ENCODE peak calls at places on chromosomes 11 and 22, in five cellular contexts. T is BJ, E is fibroblast of the aortic adventitia, V is coronary artery, Q is A549. X is an unnamed sample.

GRCh38 chr11:30328676-30329075 is 5.8 kb downstream of the ARL14EP start:
- DNase-seq in T (peak), V (no peak), E (peak), Q (no peak), X (no peak)

GRCh38 chr11:57391546-57391945 is 1.1 kb upstream of the PRG2 start:
- DNase-seq in V (no peak), Q (no peak), T (no peak), E (no peak), X (no peak)

GRCh38 chr11:7571640-7572000 is 57.8 kb downstream of the PPFIBP2 start:
- DNase-seq in Q (peak), T (no peak), E (peak), V (no peak), X (peak)

GRCh38 chr11:8709002-8709672 is 26.5 kb downstream of the RPL27A start:
- DNase-seq in Q (no peak), T (peak), E (peak), V (peak), X (peak)

GRCh38 chr11:63572026-63572688 is 9.0 kb upstream of the PLAAT2 start:
- DNase-seq in T (no peak), V (no peak), E (no peak), Q (no peak), X (no peak)

GRCh38 chr11:119754199-119754598 is 25.2 kb upstream of the NECTIN1 start:
- DNase-seq in V (no peak), Q (no peak), E (peak), T (no peak), X (no peak)

GRCh38 chr22:38755911-38756532 is at the start of gene SUN2:
- DNase-seq in V (peak), E (peak), Q (peak), T (peak), X (peak)

GRCh38 chr11:65298655-65299179 is 15.9 kb upstream of the CDC42EP2 start:
- DNase-seq in V (peak), T (peak), E (peak), Q (no peak), X (peak)

GRCh38 chr22:27913162-27913741 is 5.8 kb downstream of the PITPNB start:
- DNase-seq in T (no peak), V (no peak), E (peak), Q (no peak), X (peak)

GRCh38 chr11:11667056-11667455 is 45.3 kb upstream of the GALNT18 start:
- DNase-seq in E (peak), Q (peak), V (no peak), T (no peak), X (no peak)
- TF ChIP-seq CTCF in E (peak), Q (no peak), V (no peak), T (peak), X (peak)

GRCh38 chr22:41301085-41302015 is at the start of gene ZC3H7B:
- DNase-seq in E (peak), V (peak), Q (peak), T (no peak), X (peak)
- H3K4me3 ChIP-seq in E (peak), V (peak), Q (peak), T (peak), X (peak)

GRCh38 chr11:13216019-13217006 is 61.3 kb upstream of the BMAL1 start:
- DNase-seq in Q (peak), E (peak), T (peak), V (no peak), X (peak)
- TF ChIP-seq CTCF in Q (no peak), E (no peak), T (peak), V (no peak), X (no peak)

DNA sequence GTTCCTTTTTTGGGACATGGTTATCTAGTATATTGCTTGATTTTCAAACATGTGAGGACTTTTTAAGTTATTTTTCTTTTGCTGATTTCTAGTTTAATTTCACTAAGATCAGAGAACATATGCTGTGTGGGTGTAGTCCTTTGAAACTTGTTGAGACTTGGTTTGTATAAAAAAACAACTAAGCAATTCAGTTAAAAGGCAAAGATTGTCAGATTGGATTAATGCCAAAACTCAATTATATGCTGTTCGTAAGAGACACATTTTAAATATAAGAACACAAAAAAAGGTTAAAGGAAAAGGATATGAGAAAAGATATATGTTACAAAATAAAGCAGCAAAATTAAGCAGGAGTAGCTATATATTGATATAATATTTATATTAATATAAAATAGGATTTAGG is 17.8 kb upstream of the RRM1 start:
- DNase-seq in T (no peak), V (no peak), Q (no peak), E (no peak), X (no peak)
- H3K4me3 ChIP-seq in T (no peak), V (no peak), Q (no peak), E (no peak), X (no peak)

DNA sequence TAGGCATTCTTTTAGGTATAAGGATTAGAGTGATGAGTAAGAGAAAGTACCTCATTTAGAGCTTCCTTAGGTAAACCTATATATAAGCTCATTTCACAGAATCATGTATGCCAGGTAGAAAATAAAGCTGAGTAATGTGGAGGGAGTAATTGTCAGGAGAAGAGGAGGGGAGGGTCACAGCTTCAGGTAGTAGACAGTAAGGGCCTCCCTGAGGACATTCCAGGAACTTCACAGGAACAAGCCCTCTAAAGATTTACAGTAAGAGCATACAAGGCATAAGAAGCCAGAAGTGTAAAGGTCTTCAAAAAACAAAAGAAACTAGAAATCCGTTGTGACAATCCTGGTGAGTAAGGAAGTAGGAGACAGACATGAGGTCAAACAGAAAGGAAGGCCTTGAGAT is 57.6 kb downstream of the USP47 start:
- DNase-seq in T (no peak), V (no peak), E (no peak), Q (peak), X (no peak)
- TF ChIP-seq CTCF in T (no peak), V (no peak), E (no peak), Q (no peak), X (no peak)